ENCODE peak calls at places on chromosomes 3 and 15, in nine cellular contexts. K is body of pancreas; U is small intestine; M is right cardiac atrium; R is stimulated activated naive B cell treated with anti-CD40 and anti-IgM and Interleukin-4, amounts not matched to agents 10 μg/mL and 1 μg/mL and 100 μg/mL, for 72 hours; C is AG04449; A is T-helper 9 cell; N is progenitor cell of endocrine pancreas; L is stimulated activated CD8-positive, alpha-beta memory T cell treated with anti-CD3 and anti-CD28 coated beads, Interleukin-4, amount 100 ng/mL, for 48 hours. S is an unnamed sample.

GRCh38 chr3:119826714-119827113 is 44.8 kb downstream of the NR1I2 start:
- DNase-seq in K (no peak), U (no peak), M (no peak), R (no peak), C (no peak), A (no peak), N (no peak), L (no peak), S (no peak)

GRCh38 chr3:14550651-14551611 is 10.8 kb upstream of the GRIP2 start:
- DNase-seq in K (no peak), U (no peak), M (no peak), R (no peak), C (no peak), A (no peak), N (no peak), L (no peak), S (no peak)

GRCh38 chr15:29403778-29404177 is 134.2 kb upstream of the NSMCE3 start:
- DNase-seq in K (peak), U (no peak), M (no peak), R (no peak), C (no peak), A (no peak), N (no peak), L (no peak), S (no peak)

GRCh38 chr3:195597848-195598247 is 14.1 kb upstream of the APOD start:
- DNase-seq in K (no peak), U (no peak), M (no peak), R (no peak), C (no peak), A (no peak), N (no peak), L (no peak), S (no peak)

GRCh38 chr15:95170587-95171380 is 939.4 kb downstream of the MCTP2 start:
- DNase-seq in K (no peak), U (no peak), M (no peak), R (no peak), C (no peak), A (no peak), N (no peak), L (no peak), S (no peak)

GRCh38 chr15:45456212-45457106 is 66.1 kb downstream of the SLC30A4 start:
- DNase-seq in K (peak), U (peak), M (peak), R (peak), C (peak), A (peak), N (no peak), L (peak), S (peak)

GRCh38 chr3:193872265-193872753 is 263.6 kb upstream of the HES1 start:
- DNase-seq in K (peak), U (peak), M (no peak), R (peak), C (peak), A (no peak), N (no peak), L (peak), S (no peak)

GRCh38 chr3:38003371-38003816 is 12.8 kb downstream of the VILL start:
- DNase-seq in K (peak), U (peak), M (peak), R (peak), C (no peak), A (peak), N (peak), L (peak), S (peak)

GRCh38 chr3:81251108-81251507 is 510.3 kb downstream of the GBE1 start:
- DNase-seq in K (no peak), U (no peak), M (no peak), R (no peak), C (no peak), A (no peak), N (no peak), L (no peak), S (no peak)

GRCh38 chr3:76565496-76566210 is 474.2 kb upstream of the ROBO2 start:
- DNase-seq in K (no peak), U (peak), M (peak), R (no peak), C (no peak), A (no peak), N (no peak), L (no peak), S (no peak)

S was measured in suprapubic skin.